ENCODE peak calls at places on chromosomes 12 and 14, in four cellular contexts. U is GM23338; D is effector memory CD4-positive, alpha-beta T cell; C is psoas muscle. X is an unnamed sample.

GRCh38 chr14:80940146-80940545 is 1.4 kb downstream of the CEP128 start:
- DNase-seq in U (no peak), D (no peak), C (no peak), X (no peak)

GRCh38 chr14:91753501-91754128 is 21.7 kb upstream of the CATSPERB start:
- DNase-seq in U (no peak), D (no peak), C (no peak), X (no peak)

GRCh38 chr12:61536525-61536924 is 723.7 kb upstream of the USP15 start:
- DNase-seq in U (no peak), D (no peak), C (no peak), X (no peak)

GRCh38 chr14:102164241-102164641 is 24.5 kb downstream of the WDR20 start:
- DNase-seq in U (no peak), D (no peak), C (no peak), X (no peak)

GRCh38 chr14:58808828-58809227 is 171.1 kb downstream of the DACT1 start:
- DNase-seq in U (no peak), D (no peak), C (no peak), X (peak; percentile 59)

GRCh38 chr12:9813821-9814798 is 13.2 kb upstream of the KLRF1 start:
- DNase-seq in U (peak; percentile 85), D (peak; percentile 79), C (peak; percentile 84), X (peak; percentile 64)

GRCh38 chr12:127271776-127272175 is 995.2 kb upstream of the TMEM132C start:
- DNase-seq in U (no peak), D (no peak), C (no peak), X (no peak)

GRCh38 chr12:122067966-122068365 is 10.6 kb upstream of the MLXIP start:
- DNase-seq in U (no peak), D (no peak), C (no peak), X (peak; percentile 89)

GRCh38 chr14:25121342-25122129 is 71.6 kb upstream of the STXBP6 start:
- DNase-seq in U (peak; percentile 23), D (no peak), C (no peak), X (no peak)

GRCh38 chr12:131089526-131090253 is 136.0 kb downstream of the ADGRD1 start:
- DNase-seq in U (no peak), D (no peak), C (no peak), X (no peak)

GRCh38 chr14:63867926-63868921 is 15.4 kb downstream of the SYNE2 start:
- DNase-seq in U (no peak), D (no peak), C (no peak), X (no peak)

GRCh38 chr12:27573972-27574371 is 50.0 kb downstream of the PPFIBP1 start:
- DNase-seq in U (no peak), D (no peak), C (no peak), X (peak; percentile 92)

GRCh38 chr14:20836668-20837338 is 34.2 kb upstream of the RNASE1 start:
- DNase-seq in U (peak; percentile 85), D (no peak), C (no peak), X (no peak)

GRCh38 chr14:28603606-28604005 is 163.0 kb upstream of the FOXG1 start:
- DNase-seq in U (no peak), D (no peak), C (no peak), X (no peak)

GRCh38 chr14:101518611-101519048 is 42.7 kb upstream of the DIO3 start:
- DNase-seq in U (no peak), D (no peak), C (peak; percentile 86), X (no peak)

GRCh38 chr12:109502332-109502731 is 24.9 kb downstream of the UBE3B start:
- DNase-seq in U (no peak), D (no peak), C (no peak), X (no peak)

GRCh38 chr14:102500190-102500661 is 9.3 kb downstream of the ANKRD9 start:
- DNase-seq in U (no peak), D (no peak), C (peak; percentile 93), X (no peak)

GRCh38 chr12:119444462-119445044 is 110.0 kb downstream of the CCDC60 start:
- DNase-seq in U (peak; percentile 91), D (no peak), C (peak; percentile 59), X (peak; percentile 16)

GRCh38 chr12:83807906-83808305 is 1104.7 kb downstream of the SLC6A15 start:
- DNase-seq in U (no peak), D (no peak), C (no peak), X (no peak)

GRCh38 chr12:132593071-132593470 is 17.3 kb downstream of the LRCOL1 start:
- DNase-seq in U (no peak), D (no peak), C (peak; percentile 28), X (no peak)

GRCh38 chr12:121632069-121632970 is 6.0 kb downstream of the ORAI1 start:
- DNase-seq in U (no peak), D (no peak), C (no peak), X (no peak)

GRCh38 chr12:22042981-22043669 is 2.9 kb upstream of the CMAS start:
- DNase-seq in U (no peak), D (no peak), C (no peak), X (no peak)

GRCh38 chr12:104295954-104296353 is 7.6 kb upstream of the EID3 start:
- DNase-seq in U (no peak), D (no peak), C (no peak), X (no peak)

GRCh38 chr14:62081012-62081612 is 318.9 kb downstream of the SNAPC1 start:
- DNase-seq in U (no peak), D (no peak), C (no peak), X (no peak)

GRCh38 chr14:100825691-100826331 is at the start of gene MEG3:
- DNase-seq in U (no peak), D (no peak), C (peak; percentile 75), X (peak; percentile 68)

GRCh38 chr12:48795550-48796455 is 6.9 kb upstream of the ADCY6 start:
- DNase-seq in U (peak; percentile 94), D (peak; percentile 21), C (no peak), X (peak; percentile 67)

GRCh38 chr12:110253176-110253575 is 27.9 kb upstream of the ATP2A2 start:
- DNase-seq in U (no peak), D (no peak), C (peak; percentile 81), X (no peak)

GRCh38 chr12:131747771-131748170 is 36.9 kb downstream of the SFSWAP start:
- DNase-seq in U (no peak), D (no peak), C (no peak), X (no peak)

GRCh38 chr12:72547593-72547992 is 275.4 kb downstream of the TRHDE start:
- DNase-seq in U (peak; percentile 27), D (no peak), C (no peak), X (no peak)

GRCh38 chr14:41498959-41499358 is 107.7 kb upstream of the LRFN5 start:
- DNase-seq in U (no peak), D (no peak), C (no peak), X (no peak)

GRCh38 chr12:25272937-25273526 is 22.3 kb upstream of the KRAS start:
- DNase-seq in U (no peak), D (no peak), C (no peak), X (no peak)

GRCh38 chr12:116360579-116361403 is 83.3 kb upstream of the MED13L start:
- DNase-seq in U (no peak), D (no peak), C (no peak), X (no peak)

GRCh38 chr14:57480044-57480443 is 13.6 kb downstream of the CCDC198 start:
- DNase-seq in U (no peak), D (no peak), C (no peak), X (no peak)

GRCh38 chr12:113479578-113480335 is 8.1 kb upstream of the LHX5 start:
- DNase-seq in U (peak; percentile 92), D (no peak), C (no peak), X (no peak)

GRCh38 chr14:73238262-73238852 is 1.1 kb downstream of the PAPLN start:
- DNase-seq in U (no peak), D (no peak), C (no peak), X (peak; percentile 77)

GRCh38 chr12:88994537-88994936 is 357.8 kb downstream of the DUSP6 start:
- DNase-seq in U (no peak), D (no peak), C (no peak), X (no peak)

DNA sequence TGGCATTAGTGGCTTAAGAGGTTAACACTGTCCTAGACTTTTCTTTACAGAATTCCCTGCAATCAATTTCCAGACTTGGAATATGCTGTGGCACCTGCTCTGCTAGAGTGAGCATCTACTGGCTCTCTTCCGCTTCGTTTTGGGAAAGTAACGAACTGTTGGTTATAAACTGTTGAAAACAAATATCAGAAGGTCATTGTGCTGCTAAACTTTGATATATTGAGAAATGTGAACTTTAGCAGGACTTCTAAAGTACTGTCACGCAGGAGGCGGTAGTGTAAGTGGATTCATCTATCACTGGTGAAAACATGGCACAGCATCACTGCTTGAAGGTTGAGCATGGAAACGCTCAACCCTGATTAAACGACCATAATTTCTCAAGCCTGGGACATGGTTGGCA is 348.9 kb downstream of the FLRT2 start:
- DNase-seq in U (no peak), D (no peak), C (no peak), X (no peak)
- H3K4me1 ChIP-seq in U (peaks cover 10% of the 10 kb centered on the region), D (no peaks in the 10 kb centered on the region), C (no peaks in the 10 kb centered on the region), X (no peaks in the 10 kb centered on the region)

GRCh38 chr12:8689606-8690175 is 8.1 kb upstream of the RIMKLB start:
- DNase-seq in U (peak; percentile 47), D (no peak), C (no peak), X (no peak)

GRCh38 chr12:8692573-8692972 is 5.2 kb upstream of the RIMKLB start:
- DNase-seq in U (peak; percentile 92), D (no peak), C (no peak), X (no peak)

GRCh38 chr12:8687846-8688601 is 9.8 kb upstream of the RIMKLB start:
- DNase-seq in U (peak; percentile 56), D (no peak), C (no peak), X (no peak)
- H3K27ac ChIP-seq in U (peak overlapping the region; percentile 42), D (no peak overlapping the region), C (no peak overlapping the region), X (no peak overlapping the region)

DNA sequence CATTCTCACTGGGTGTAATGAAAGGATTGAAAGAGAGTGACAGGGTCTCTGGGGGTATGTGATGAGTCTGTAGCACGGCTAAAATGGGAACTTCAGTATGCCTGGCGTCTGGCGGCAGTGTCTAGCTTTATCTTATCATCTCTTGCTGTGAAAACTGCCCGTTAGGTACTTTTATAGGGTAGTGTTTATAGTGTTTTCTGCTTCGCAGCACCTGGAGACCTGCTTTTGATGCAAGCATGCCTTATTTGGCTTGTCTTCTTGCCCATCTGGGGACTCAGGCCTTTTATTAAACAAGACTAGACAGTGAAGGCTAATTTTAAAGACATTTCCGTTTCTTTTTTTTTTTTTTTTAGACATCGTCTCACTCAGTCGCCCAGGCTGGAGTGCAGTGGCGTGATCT is 36.3 kb upstream of the ALDH2 start:
- DNase-seq in U (no peak), D (no peak), C (no peak), X (no peak)
- H3K36me3 ChIP-seq in U (no peaks in the 10 kb centered on the region), D (no peaks in the 10 kb centered on the region), C (peaks cover 4% of the 10 kb centered on the region), X (peaks cover 6% of the 10 kb centered on the region)

DNA sequence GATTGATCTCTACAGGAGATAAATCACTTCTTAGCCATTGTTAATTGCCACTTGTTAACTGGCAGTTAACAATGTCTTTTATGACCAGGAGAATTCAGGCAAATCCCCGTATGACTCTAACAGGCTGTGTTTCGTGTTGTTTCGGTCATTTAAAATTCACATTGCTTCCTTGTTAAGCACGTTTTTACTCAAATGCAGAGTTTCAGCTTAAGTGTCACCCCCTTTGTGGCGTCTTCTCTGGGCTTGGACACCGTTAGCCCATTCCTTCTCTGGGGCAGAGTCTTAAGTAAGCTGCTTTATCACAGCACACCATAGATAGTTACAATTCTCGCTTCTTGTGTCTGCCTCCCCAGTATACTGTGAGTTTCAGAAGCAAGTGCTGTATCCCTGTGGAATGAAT is 205.4 kb downstream of the EPS8 start:
- DNase-seq in U (peak; percentile 16), D (no peak), C (no peak), X (no peak)
- H3K4me1 ChIP-seq in U (no peaks in the 10 kb centered on the region), D (no peaks in the 10 kb centered on the region), C (no peaks in the 10 kb centered on the region), X (no peaks in the 10 kb centered on the region)